ENCODE peak calls at places on chromosomes 7 and 10, in four cellular contexts. A, S, J and N are unnamed samples.

GRCh38 chr10:93437946-93438795 is 44.0 kb downstream of the MYOF start:
- DNase-seq in A (no peak), S (no peak), J (peak), N (peak)

GRCh38 chr7:116979430-116979829 is 26.1 kb downstream of the ST7 start:
- DNase-seq in A (no peak), S (no peak), J (no peak), N (no peak)

GRCh38 chr10:132300582-132300981 is 7.2 kb downstream of the STK32C start:
- DNase-seq in A (no peak), S (peak), J (peak), N (peak)

GRCh38 chr10:122981066-122981464 is 864 bp downstream of the PSTK start:
- DNase-seq in A (peak), S (no peak), J (no peak), N (no peak)

GRCh38 chr10:114652402-114653368 is 5.4 kb downstream of the ABLIM1 start:
- DNase-seq in A (no peak), S (no peak), J (no peak), N (no peak)

GRCh38 chr7:66443946-66444345 is 184.7 kb upstream of the KCTD7 start:
- DNase-seq in A (no peak), S (no peak), J (no peak), N (no peak)

GRCh38 chr7:94178247-94178646 is 174.1 kb upstream of the BET1 start:
- DNase-seq in A (no peak), S (no peak), J (no peak), N (no peak)

GRCh38 chr7:142889825-142890224 is 4.3 kb upstream of the TRPV6 start:
- DNase-seq in A (no peak), S (no peak), J (no peak), N (no peak)

GRCh38 chr7:93016681-93017349 is 101.0 kb downstream of the SAMD9 start:
- DNase-seq in A (no peak), S (no peak), J (no peak), N (no peak)

GRCh38 chr10:49164587-49165188 is 23.5 kb downstream of the TMEM273 start:
- DNase-seq in A (peak), S (no peak), J (peak), N (peak)

GRCh38 chr7:80387634-80388033 is 124.2 kb downstream of the GNAT3 start:
- DNase-seq in A (no peak), S (no peak), J (no peak), N (no peak)

GRCh38 chr10:44390585-44391072 is 5.7 kb upstream of the CXCL12 start:
- DNase-seq in A (no peak), S (peak), J (no peak), N (no peak)

GRCh38 chr7:27605689-27606269 is 56.9 kb downstream of the HIBADH start:
- DNase-seq in A (peak), S (no peak), J (no peak), N (no peak)

GRCh38 chr10:77004917-77005564 is 632.6 kb downstream of the KCNMA1 start:
- DNase-seq in A (peak), S (no peak), J (no peak), N (no peak)

GRCh38 chr7:14836006-14836405 is 66.5 kb downstream of the DGKB start:
- DNase-seq in A (no peak), S (no peak), J (no peak), N (no peak)

GRCh38 chr10:97882142-97883091 is 32.8 kb downstream of the GOLGA7B start:
- DNase-seq in A (peak), S (peak), J (no peak), N (no peak)

GRCh38 chr7:82323806-82324205 is 119.8 kb downstream of the CACNA2D1 start:
- DNase-seq in A (no peak), S (no peak), J (no peak), N (no peak)

GRCh38 chr7:84112771-84113170 is 81.8 kb downstream of the SEMA3A start:
- DNase-seq in A (no peak), S (no peak), J (no peak), N (no peak)

GRCh38 chr7:157719008-157719682 is 382.3 kb downstream of the DNAJB6 start:
- DNase-seq in A (no peak), S (peak), J (no peak), N (no peak)

GRCh38 chr10:24435374-24435773 is 226.4 kb downstream of the KIAA1217 start:
- DNase-seq in A (no peak), S (no peak), J (no peak), N (no peak)

GRCh38 chr7:146966274-146966673 is 849.7 kb downstream of the CNTNAP2 start:
- DNase-seq in A (no peak), S (no peak), J (no peak), N (no peak)

GRCh38 chr7:36153571-36154097 is 580 bp downstream of the EEPD1 start:
- DNase-seq in A (no peak), S (peak), J (no peak), N (peak)

GRCh38 chr7:108384721-108385483 is 71.3 kb downstream of the NRCAM start:
- DNase-seq in A (no peak), S (no peak), J (no peak), N (no peak)

GRCh38 chr10:29926649-29927048 is 132.7 kb downstream of the JCAD start:
- DNase-seq in A (no peak), S (no peak), J (no peak), N (no peak)

GRCh38 chr7:24755096-24755495 is 2.2 kb downstream of the GSDME start:
- DNase-seq in A (no peak), S (no peak), J (no peak), N (no peak)

GRCh38 chr7:24755541-24756416 is 1.5 kb downstream of the GSDME start:
- DNase-seq in A (no peak), S (no peak), J (no peak), N (no peak)

GRCh38 chr7:24756545-24756988 is 697 bp downstream of the GSDME start:
- DNase-seq in A (no peak), S (no peak), J (no peak), N (no peak)

GRCh38 chr7:24756989-24757798 is at the start of gene GSDME:
- DNase-seq in A (no peak), S (peak), J (peak), N (peak)

DNA sequence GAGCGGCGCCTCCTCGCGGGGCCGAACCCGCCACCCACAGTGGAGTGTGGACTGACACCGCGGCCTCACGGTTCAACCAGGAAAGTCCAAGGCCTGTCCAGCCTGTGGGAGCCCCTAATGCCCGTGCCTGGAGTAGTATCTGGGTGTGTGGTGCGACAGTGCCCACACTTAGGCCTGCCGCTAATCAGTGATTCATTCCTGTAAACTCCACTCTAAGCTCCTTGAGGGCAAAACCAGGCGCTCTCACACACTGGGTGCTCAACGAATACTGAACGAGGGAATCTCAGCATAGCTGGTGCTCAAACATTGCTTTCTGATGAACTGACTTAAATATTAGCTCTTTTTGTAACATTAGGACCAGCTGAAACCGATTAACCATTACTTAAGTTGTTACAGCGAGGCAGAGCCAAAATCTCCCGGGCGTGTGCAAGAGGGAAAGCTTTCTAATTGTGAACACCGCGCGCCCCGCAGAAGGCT is 573 bp upstream of the GSDME start:
- DNase-seq in A (no peak), S (no peak), J (no peak), N (no peak)
- TF ChIP-seq CTCF in A (no peak), S (no peak), J (no peak), N (no peak)

GRCh38 chr7:138449580-138449979 is 10.5 kb upstream of the TRIM24 start:
- DNase-seq in A (no peak), S (no peak), J (no peak), N (no peak)
- TF ChIP-seq CTCF in A (peak), S (no peak), J (no peak), N (no peak)

GRCh38 chr7:124276005-124276606 is 243.2 kb upstream of the TMEM229A start:
- DNase-seq in A (no peak), S (no peak), J (no peak), N (no peak)
- TF ChIP-seq CTCF in A (peak), S (no peak), J (no peak), N (no peak)

DNA sequence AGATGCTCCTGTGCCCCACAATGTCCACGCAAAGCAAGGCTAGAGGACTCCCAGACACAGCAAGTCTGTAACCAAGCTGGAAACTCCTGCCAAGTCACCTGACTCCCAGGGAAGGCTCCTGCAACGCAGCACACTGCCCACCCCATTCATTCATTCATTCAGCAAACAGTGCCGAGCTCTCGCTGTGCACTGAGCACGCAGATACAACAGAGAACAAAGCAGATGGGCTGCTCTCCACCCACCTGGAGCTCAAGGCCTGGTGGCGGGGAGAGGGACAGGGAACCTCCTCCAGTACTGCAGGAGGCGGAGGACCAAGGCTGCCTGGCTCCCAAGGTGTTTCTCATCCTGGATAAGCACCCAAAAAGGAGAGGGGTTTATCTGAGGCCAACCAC is 8.6 kb downstream of the KCNH2 start:
- DNase-seq in A (no peak), S (no peak), J (no peak), N (no peak)
- TF ChIP-seq CTCF in A (no peak), S (no peak), J (no peak), N (no peak)

DNA sequence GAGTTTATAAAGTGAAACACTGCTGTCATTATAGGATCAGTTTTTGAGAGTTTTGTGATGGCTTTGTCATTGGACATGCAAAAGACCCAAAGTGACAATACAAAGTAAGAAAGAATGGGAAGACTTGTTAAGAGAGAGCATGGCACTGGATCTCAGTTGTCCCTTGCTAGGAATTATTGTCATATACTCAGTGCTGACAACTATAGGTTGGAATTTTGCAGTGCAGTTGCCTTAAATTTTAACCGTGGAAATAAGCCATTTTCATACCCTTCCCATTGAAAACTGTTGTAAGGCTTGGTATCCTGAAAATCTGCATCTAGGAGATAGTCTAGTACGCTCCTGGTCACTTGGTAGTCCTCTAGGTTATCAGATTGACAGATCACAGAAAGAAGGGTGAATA is 1156.7 kb downstream of the GATA3 start:
- DNase-seq in A (no peak), S (no peak), J (no peak), N (no peak)
- TF ChIP-seq CTCF in A (peak), S (no peak), J (no peak), N (no peak)

GRCh38 chr10:71429304-71429703 is 32.6 kb downstream of the CDH23 start:
- DNase-seq in A (no peak), S (peak), J (no peak), N (no peak)

GRCh38 chr10:71431216-71431944 is 34.7 kb downstream of the CDH23 start:
- DNase-seq in A (no peak), S (no peak), J (peak), N (no peak)

GRCh38 chr10:71427246-71427645 is 30.5 kb downstream of the CDH23 start:
- DNase-seq in A (no peak), S (no peak), J (no peak), N (no peak)

GRCh38 chr10:71431945-71432905 is 35.5 kb downstream of the CDH23 start:
- DNase-seq in A (no peak), S (no peak), J (no peak), N (no peak)

GRCh38 chr10:71429929-71430328 is 33.2 kb downstream of the CDH23 start:
- DNase-seq in A (no peak), S (no peak), J (no peak), N (no peak)
- TF ChIP-seq CTCF in A (no peak), S (no peak), J (no peak), N (no peak)

GRCh38 chr7:130381468-130382312 is 1.4 kb downstream of the CPA1 start:
- DNase-seq in A (no peak), S (peak), J (no peak), N (no peak)
- TF ChIP-seq CTCF in A (no peak), S (no peak), J (no peak), N (no peak)